ENCODE peak calls at places on chromosomes 2 and 18, in seven cellular contexts. O is sciatic nerve; Q is NCI-H748 treated with DMSO at 0.1 percent for 48 hours; I is iris pigment epithelial cell; L is pons; V is stimulated activated CD4-positive, alpha-beta T cell treated with anti-CD3 and anti-CD28 coated beads, TNF-alpha, amount 100 ng/mL, for 1 hour; E is heart right ventricle. S is an unnamed sample.

GRCh38 chr2:8315766-8316165 is 366.1 kb upstream of the ID2 start:
- DNase-seq in O (no peak), I (peak), E (no peak), V (no peak), Q (no peak), L (no peak), S (no peak)

GRCh38 chr2:154455871-154456270 is 242.6 kb upstream of the KCNJ3 start:
- DNase-seq in L (no peak), I (peak), O (no peak), E (no peak), V (no peak), Q (no peak), S (no peak)

GRCh38 chr2:152566034-152566727 is 151.1 kb downstream of the PRPF40A start:
- DNase-seq in V (no peak), I (no peak), E (no peak), Q (no peak), L (no peak), O (no peak), S (no peak)

GRCh38 chr2:239394346-239394945 is 6.4 kb downstream of the HDAC4 start:
- DNase-seq in Q (no peak), V (no peak), O (peak), I (no peak), L (no peak), E (no peak), S (peak)

GRCh38 chr2:191376981-191377629 is 131.9 kb downstream of the MYO1B start:
- DNase-seq in O (peak), E (peak), V (no peak), L (peak), I (peak), Q (no peak), S (peak)

GRCh38 chr2:241410739-241411176 is 54.7 kb downstream of the FARP2 start:
- DNase-seq in L (peak), O (no peak), I (peak), V (no peak), E (no peak), Q (no peak), S (no peak)

GRCh38 chr2:27431395-27431794 is 3.0 kb downstream of the NRBP1 start:
- DNase-seq in V (no peak), O (no peak), E (no peak), I (peak), L (no peak), Q (no peak), S (no peak)

GRCh38 chr2:8278709-8279354 is 403.0 kb upstream of the ID2 start:
- DNase-seq in I (no peak), E (no peak), Q (no peak), V (no peak), L (peak), O (no peak), S (no peak)

GRCh38 chr2:84022810-84023431 is 436.2 kb downstream of the SUCLG1 start:
- DNase-seq in E (no peak), Q (peak), O (no peak), I (peak), V (no peak), L (peak), S (no peak)

GRCh38 chr18:48894799-48895346 is 55.9 kb downstream of the SMAD7 start:
- DNase-seq in O (no peak), V (no peak), I (no peak), L (no peak), E (no peak), Q (no peak), S (peak)

GRCh38 chr18:4125246-4125938 is 329.7 kb downstream of the DLGAP1 start:
- DNase-seq in E (peak), I (no peak), Q (no peak), O (no peak), V (no peak), L (peak), S (peak)

GRCh38 chr2:18630541-18630940 is 41.2 kb upstream of the NT5C1B start:
- DNase-seq in L (no peak), V (no peak), Q (no peak), E (no peak), I (no peak), O (no peak), S (no peak)

GRCh38 chr2:135494503-135494902 is 36.5 kb downstream of the ZRANB3 start:
- DNase-seq in V (no peak), Q (no peak), L (no peak), I (peak), O (no peak), E (no peak), S (no peak)

GRCh38 chr2:12797815-12798214 is 81.1 kb downstream of the TRIB2 start:
- DNase-seq in O (no peak), I (peak), Q (no peak), E (no peak), L (peak), V (no peak), S (no peak)

GRCh38 chr2:39688181-39688580 is 22.5 kb downstream of the TMEM178A start:
- DNase-seq in L (no peak), Q (peak), V (no peak), I (no peak), O (no peak), E (no peak), S (no peak)

GRCh38 chr2:50515638-50516037 is 516.3 kb downstream of the NRXN1 start:
- DNase-seq in I (no peak), E (no peak), V (no peak), O (no peak), L (no peak), Q (no peak), S (no peak)

GRCh38 chr2:215773728-215774127 is 239.6 kb downstream of the MREG start:
- DNase-seq in Q (no peak), O (peak), I (peak), E (no peak), L (no peak), V (no peak), S (peak)

GRCh38 chr2:212294816-212295215 is 243.8 kb downstream of the ERBB4 start:
- DNase-seq in I (no peak), E (no peak), V (no peak), L (no peak), Q (no peak), O (no peak), S (no peak)

GRCh38 chr2:217976301-217976700 is 26.5 kb downstream of the TNS1 start:
- DNase-seq in E (no peak), I (no peak), Q (no peak), O (no peak), L (no peak), V (no peak), S (peak)

GRCh38 chr2:58484201-58484600 is 243.1 kb upstream of the FANCL start:
- DNase-seq in E (no peak), I (peak), O (no peak), Q (no peak), L (no peak), V (no peak), S (no peak)

GRCh38 chr2:8193146-8193545 is 488.7 kb upstream of the ID2 start:
- DNase-seq in O (no peak), L (no peak), Q (no peak), E (no peak), I (no peak), V (no peak), S (no peak)

GRCh38 chr18:12741351-12741750 is 38.5 kb downstream of the PSMG2 start:
- DNase-seq in E (no peak), Q (peak), I (peak), V (no peak), L (no peak), O (no peak), S (no peak)

GRCh38 chr2:64018715-64019082 is 529 bp downstream of the VPS54 start:
- DNase-seq in E (no peak), O (peak), I (peak), Q (no peak), L (no peak), V (no peak), S (peak)

GRCh38 chr2:188527110-188527509 is 235.4 kb downstream of the GULP1 start:
- DNase-seq in V (no peak), L (no peak), Q (no peak), E (no peak), I (peak), O (no peak), S (no peak)

S was measured in posterior vena cava.